ENCODE peak calls at places on chromosomes 3 and 15, in ten cellular contexts. One of them, this sample, is unnamed.

GRCh38 chr3:11037966-11038365 is 45.4 kb downstream of the SLC6A1 start:
- DNase-seq in AG09309: no peak
- DNase-seq in cerebellar nuclear complex: no peak
- DNase-seq in endothelial cell of umbilical vein: no peak
- DNase-seq in C1 segment of cervical spinal cord: no peak
- DNase-seq in transverse colon: no peak
- DNase-seq in NCI-H2081: no peak
- DNase-seq in Kasumi-1: no peak
- DNase-seq in DMS 273 treated with DMSO at 0.1 percent for 48 hours: no peak
- DNase-seq in activated T-helper 1 cell treated with anti-CD3 and anti-CD28 coated beads, Interleukin-2, amount 50 U/mL, for 16 hours: no peak
- DNase-seq in this sample: no peak

GRCh38 chr3:102909904-102910303 is 475.1 kb downstream of the ZPLD1 start:
- DNase-seq in AG09309: no peak
- DNase-seq in cerebellar nuclear complex: no peak
- DNase-seq in endothelial cell of umbilical vein: no peak
- DNase-seq in C1 segment of cervical spinal cord: no peak
- DNase-seq in transverse colon: no peak
- DNase-seq in NCI-H2081: no peak
- DNase-seq in Kasumi-1: no peak
- DNase-seq in DMS 273 treated with DMSO at 0.1 percent for 48 hours: no peak
- DNase-seq in activated T-helper 1 cell treated with anti-CD3 and anti-CD28 coated beads, Interleukin-2, amount 50 U/mL, for 16 hours: no peak
- DNase-seq in this sample: no peak

GRCh38 chr3:123723527-123724168 is 138.8 kb upstream of the HACD2 start:
- DNase-seq in AG09309: no peak
- DNase-seq in cerebellar nuclear complex: no peak
- DNase-seq in endothelial cell of umbilical vein: peak
- DNase-seq in C1 segment of cervical spinal cord: peak
- DNase-seq in transverse colon: peak
- DNase-seq in NCI-H2081: peak
- DNase-seq in Kasumi-1: peak
- DNase-seq in DMS 273 treated with DMSO at 0.1 percent for 48 hours: peak
- DNase-seq in activated T-helper 1 cell treated with anti-CD3 and anti-CD28 coated beads, Interleukin-2, amount 50 U/mL, for 16 hours: peak
- DNase-seq in this sample: no peak

GRCh38 chr3:130787422-130788068 is 40.9 kb upstream of the PIK3R4 start:
- DNase-seq in AG09309: no peak
- DNase-seq in cerebellar nuclear complex: no peak
- DNase-seq in endothelial cell of umbilical vein: no peak
- DNase-seq in C1 segment of cervical spinal cord: no peak
- DNase-seq in transverse colon: no peak
- DNase-seq in NCI-H2081: no peak
- DNase-seq in Kasumi-1: no peak
- DNase-seq in DMS 273 treated with DMSO at 0.1 percent for 48 hours: no peak
- DNase-seq in activated T-helper 1 cell treated with anti-CD3 and anti-CD28 coated beads, Interleukin-2, amount 50 U/mL, for 16 hours: no peak
- DNase-seq in this sample: no peak

GRCh38 chr15:78944669-78945407 is at the start of gene CTSH:
- DNase-seq in AG09309: no peak
- DNase-seq in cerebellar nuclear complex: no peak
- DNase-seq in endothelial cell of umbilical vein: peak
- DNase-seq in C1 segment of cervical spinal cord: peak
- DNase-seq in transverse colon: peak
- DNase-seq in NCI-H2081: peak
- DNase-seq in Kasumi-1: peak
- DNase-seq in DMS 273 treated with DMSO at 0.1 percent for 48 hours: no peak
- DNase-seq in activated T-helper 1 cell treated with anti-CD3 and anti-CD28 coated beads, Interleukin-2, amount 50 U/mL, for 16 hours: peak
- DNase-seq in this sample: no peak

GRCh38 chr15:41578736-41579383 is 19.8 kb downstream of the TYRO3 start:
- DNase-seq in AG09309: no peak
- DNase-seq in cerebellar nuclear complex: no peak
- DNase-seq in endothelial cell of umbilical vein: no peak
- DNase-seq in C1 segment of cervical spinal cord: peak
- DNase-seq in transverse colon: no peak
- DNase-seq in NCI-H2081: no peak
- DNase-seq in Kasumi-1: no peak
- DNase-seq in DMS 273 treated with DMSO at 0.1 percent for 48 hours: no peak
- DNase-seq in activated T-helper 1 cell treated with anti-CD3 and anti-CD28 coated beads, Interleukin-2, amount 50 U/mL, for 16 hours: no peak
- DNase-seq in this sample: no peak

GRCh38 chr15:38398134-38398533 is 55.8 kb upstream of the FAM98B start:
- DNase-seq in AG09309: peak
- DNase-seq in cerebellar nuclear complex: no peak
- DNase-seq in endothelial cell of umbilical vein: peak
- DNase-seq in C1 segment of cervical spinal cord: no peak
- DNase-seq in transverse colon: peak
- DNase-seq in NCI-H2081: no peak
- DNase-seq in Kasumi-1: no peak
- DNase-seq in DMS 273 treated with DMSO at 0.1 percent for 48 hours: no peak
- DNase-seq in activated T-helper 1 cell treated with anti-CD3 and anti-CD28 coated beads, Interleukin-2, amount 50 U/mL, for 16 hours: no peak
- DNase-seq in this sample: no peak

GRCh38 chr3:133097214-133097613 is 59.0 kb downstream of the TMEM108 start:
- DNase-seq in AG09309: no peak
- DNase-seq in cerebellar nuclear complex: no peak
- DNase-seq in endothelial cell of umbilical vein: no peak
- DNase-seq in C1 segment of cervical spinal cord: no peak
- DNase-seq in transverse colon: no peak
- DNase-seq in NCI-H2081: peak
- DNase-seq in Kasumi-1: no peak
- DNase-seq in DMS 273 treated with DMSO at 0.1 percent for 48 hours: no peak
- DNase-seq in activated T-helper 1 cell treated with anti-CD3 and anti-CD28 coated beads, Interleukin-2, amount 50 U/mL, for 16 hours: no peak
- DNase-seq in this sample: no peak

GRCh38 chr15:85089929-85090597 is 108.4 kb downstream of the PDE8A start:
- DNase-seq in AG09309: no peak
- DNase-seq in cerebellar nuclear complex: no peak
- DNase-seq in endothelial cell of umbilical vein: no peak
- DNase-seq in C1 segment of cervical spinal cord: no peak
- DNase-seq in transverse colon: no peak
- DNase-seq in NCI-H2081: no peak
- DNase-seq in Kasumi-1: no peak
- DNase-seq in DMS 273 treated with DMSO at 0.1 percent for 48 hours: no peak
- DNase-seq in activated T-helper 1 cell treated with anti-CD3 and anti-CD28 coated beads, Interleukin-2, amount 50 U/mL, for 16 hours: no peak
- DNase-seq in this sample: no peak

GRCh38 chr3:194337965-194338753 is 13.0 kb downstream of the CPN2 start:
- DNase-seq in AG09309: no peak
- DNase-seq in cerebellar nuclear complex: no peak
- DNase-seq in endothelial cell of umbilical vein: no peak
- DNase-seq in C1 segment of cervical spinal cord: no peak
- DNase-seq in transverse colon: no peak
- DNase-seq in NCI-H2081: no peak
- DNase-seq in Kasumi-1: no peak
- DNase-seq in DMS 273 treated with DMSO at 0.1 percent for 48 hours: no peak
- DNase-seq in activated T-helper 1 cell treated with anti-CD3 and anti-CD28 coated beads, Interleukin-2, amount 50 U/mL, for 16 hours: no peak
- DNase-seq in this sample: no peak

GRCh38 chr3:113002676-113003075 is 11.9 kb downstream of the GTPBP8 start:
- DNase-seq in AG09309: no peak
- DNase-seq in cerebellar nuclear complex: no peak
- DNase-seq in endothelial cell of umbilical vein: no peak
- DNase-seq in C1 segment of cervical spinal cord: no peak
- DNase-seq in transverse colon: no peak
- DNase-seq in NCI-H2081: no peak
- DNase-seq in Kasumi-1: no peak
- DNase-seq in DMS 273 treated with DMSO at 0.1 percent for 48 hours: no peak
- DNase-seq in activated T-helper 1 cell treated with anti-CD3 and anti-CD28 coated beads, Interleukin-2, amount 50 U/mL, for 16 hours: no peak
- DNase-seq in this sample: no peak

GRCh38 chr3:37348736-37349396 is 174.5 kb upstream of the LRRFIP2 start:
- DNase-seq in AG09309: no peak
- DNase-seq in cerebellar nuclear complex: no peak
- DNase-seq in endothelial cell of umbilical vein: no peak
- DNase-seq in C1 segment of cervical spinal cord: no peak
- DNase-seq in transverse colon: no peak
- DNase-seq in NCI-H2081: no peak
- DNase-seq in Kasumi-1: no peak
- DNase-seq in DMS 273 treated with DMSO at 0.1 percent for 48 hours: no peak
- DNase-seq in activated T-helper 1 cell treated with anti-CD3 and anti-CD28 coated beads, Interleukin-2, amount 50 U/mL, for 16 hours: no peak
- DNase-seq in this sample: no peak

GRCh38 chr15:79117442-79118204 is 27.0 kb upstream of the RASGRF1 start:
- DNase-seq in AG09309: no peak
- DNase-seq in cerebellar nuclear complex: no peak
- DNase-seq in endothelial cell of umbilical vein: no peak
- DNase-seq in C1 segment of cervical spinal cord: no peak
- DNase-seq in transverse colon: no peak
- DNase-seq in NCI-H2081: no peak
- DNase-seq in Kasumi-1: no peak
- DNase-seq in DMS 273 treated with DMSO at 0.1 percent for 48 hours: no peak
- DNase-seq in activated T-helper 1 cell treated with anti-CD3 and anti-CD28 coated beads, Interleukin-2, amount 50 U/mL, for 16 hours: no peak
- DNase-seq in this sample: no peak

GRCh38 chr3:194485471-194485875 is 1.3 kb downstream of the ATP13A3 start:
- DNase-seq in AG09309: no peak
- DNase-seq in cerebellar nuclear complex: no peak
- DNase-seq in endothelial cell of umbilical vein: peak
- DNase-seq in C1 segment of cervical spinal cord: no peak
- DNase-seq in transverse colon: no peak
- DNase-seq in NCI-H2081: peak
- DNase-seq in Kasumi-1: peak
- DNase-seq in DMS 273 treated with DMSO at 0.1 percent for 48 hours: no peak
- DNase-seq in activated T-helper 1 cell treated with anti-CD3 and anti-CD28 coated beads, Interleukin-2, amount 50 U/mL, for 16 hours: no peak
- DNase-seq in this sample: no peak

GRCh38 chr15:101474233-101474632 is 15.3 kb downstream of the PCSK6 start:
- DNase-seq in AG09309: no peak
- DNase-seq in cerebellar nuclear complex: no peak
- DNase-seq in endothelial cell of umbilical vein: no peak
- DNase-seq in C1 segment of cervical spinal cord: no peak
- DNase-seq in transverse colon: no peak
- DNase-seq in NCI-H2081: no peak
- DNase-seq in Kasumi-1: no peak
- DNase-seq in DMS 273 treated with DMSO at 0.1 percent for 48 hours: no peak
- DNase-seq in activated T-helper 1 cell treated with anti-CD3 and anti-CD28 coated beads, Interleukin-2, amount 50 U/mL, for 16 hours: no peak
- DNase-seq in this sample: peak

GRCh38 chr3:27729748-27730611 is 7.9 kb upstream of the EOMES start:
- DNase-seq in AG09309: no peak
- DNase-seq in cerebellar nuclear complex: no peak
- DNase-seq in endothelial cell of umbilical vein: no peak
- DNase-seq in C1 segment of cervical spinal cord: no peak
- DNase-seq in transverse colon: no peak
- DNase-seq in NCI-H2081: no peak
- DNase-seq in Kasumi-1: no peak
- DNase-seq in DMS 273 treated with DMSO at 0.1 percent for 48 hours: no peak
- DNase-seq in activated T-helper 1 cell treated with anti-CD3 and anti-CD28 coated beads, Interleukin-2, amount 50 U/mL, for 16 hours: no peak
- DNase-seq in this sample: no peak

GRCh38 chr3:195828762-195829161 is 17.0 kb upstream of the MUC4 start:
- DNase-seq in AG09309: no peak
- DNase-seq in cerebellar nuclear complex: no peak
- DNase-seq in endothelial cell of umbilical vein: no peak
- DNase-seq in C1 segment of cervical spinal cord: no peak
- DNase-seq in transverse colon: no peak
- DNase-seq in NCI-H2081: no peak
- DNase-seq in Kasumi-1: no peak
- DNase-seq in DMS 273 treated with DMSO at 0.1 percent for 48 hours: no peak
- DNase-seq in activated T-helper 1 cell treated with anti-CD3 and anti-CD28 coated beads, Interleukin-2, amount 50 U/mL, for 16 hours: no peak
- DNase-seq in this sample: no peak

GRCh38 chr3:101513419-101513986 is 491 bp upstream of the SENP7 start:
- DNase-seq in AG09309: no peak
- DNase-seq in cerebellar nuclear complex: peak
- DNase-seq in endothelial cell of umbilical vein: no peak
- DNase-seq in C1 segment of cervical spinal cord: no peak
- DNase-seq in transverse colon: no peak
- DNase-seq in NCI-H2081: no peak
- DNase-seq in Kasumi-1: peak
- DNase-seq in DMS 273 treated with DMSO at 0.1 percent for 48 hours: no peak
- DNase-seq in activated T-helper 1 cell treated with anti-CD3 and anti-CD28 coated beads, Interleukin-2, amount 50 U/mL, for 16 hours: no peak
- DNase-seq in this sample: no peak

GRCh38 chr15:51191072-51191665 is 96.5 kb upstream of the TNFAIP8L3 start:
- DNase-seq in AG09309: no peak
- DNase-seq in cerebellar nuclear complex: no peak
- DNase-seq in endothelial cell of umbilical vein: peak
- DNase-seq in C1 segment of cervical spinal cord: peak
- DNase-seq in transverse colon: no peak
- DNase-seq in NCI-H2081: no peak
- DNase-seq in Kasumi-1: no peak
- DNase-seq in DMS 273 treated with DMSO at 0.1 percent for 48 hours: no peak
- DNase-seq in activated T-helper 1 cell treated with anti-CD3 and anti-CD28 coated beads, Interleukin-2, amount 50 U/mL, for 16 hours: no peak
- DNase-seq in this sample: no peak